ENCODE peak calls at places on chromosomes 2 and 18, in four cellular contexts. K is activated CD8-positive, alpha-beta memory T cell treated with anti-CD3 and anti-CD28 coated beads, Interleukin-2, amount 50 U/mL, for 48 hours; W is NCI-H2171 treated with DMSO at 0.1 percent for 48 hours; H is stimulated activated CD8-positive, alpha-beta memory T cell treated with anti-CD3 and anti-CD28 coated beads, Interleukin-7, amount 100 ng/mL, for 24 hours. M is an unnamed sample.

GRCh38 chr2:237955640-237956401 is 11.0 kb upstream of the UBE2F start:
- DNase-seq in K (no peak), W (no peak), H (no peak), M (no peak)

GRCh38 chr2:38184964-38185603 is 109.1 kb upstream of the CYP1B1 start:
- DNase-seq in K (no peak), W (no peak), H (no peak), M (no peak)

GRCh38 chr18:50820901-50821520 is 1.2 kb upstream of the MRO start:
- DNase-seq in K (no peak), W (no peak), H (no peak), M (no peak)

GRCh38 chr2:170091461-170091860 is 86.5 kb upstream of the MYO3B start:
- DNase-seq in K (no peak), W (no peak), H (no peak), M (no peak)

GRCh38 chr18:32372381-32373061 is 98.2 kb downstream of the GAREM1 start:
- DNase-seq in K (no peak), W (no peak), H (no peak), M (no peak)

GRCh38 chr18:12053312-12053711 is 40.3 kb upstream of the ANKRD62 start:
- DNase-seq in K (no peak), W (no peak), H (no peak), M (no peak)

GRCh38 chr2:98507461-98507860 is 62.8 kb downstream of the INPP4A start:
- DNase-seq in K (no peak), W (no peak), H (no peak), M (no peak)

GRCh38 chr18:59951591-59951990 is 51.8 kb downstream of the PMAIP1 start:
- DNase-seq in K (no peak), W (no peak), H (no peak), M (no peak)

GRCh38 chr18:49016648-49017539 is 66.1 kb upstream of the SMAD7 start:
- DNase-seq in K (peak; percentile 44), W (no peak), H (no peak), M (peak; percentile 51)

GRCh38 chr2:148006249-148007007 is 14.1 kb downstream of the ORC4 start:
- DNase-seq in K (no peak), W (no peak), H (no peak), M (no peak)

GRCh38 chr2:230930928-230931555 is 6.0 kb upstream of the GPR55 start:
- DNase-seq in K (peak; percentile 40), W (no peak), H (no peak), M (no peak)

GRCh38 chr2:233085037-233085838 is 25.1 kb downstream of the INPP5D start:
- DNase-seq in K (peak; percentile 50), W (no peak), H (no peak), M (no peak)